ENCODE peak calls at places on chromosomes 5 and 9, in four cellular contexts. T, Z, I and W are unnamed samples.

GRCh38 chr9:79222483-79222882 is 349.3 kb upstream of the TLE4 start:
- DNase-seq in I (no peak), Z (no peak), T (no peak), W (no peak)

GRCh38 chr9:83198336-83198735 is 135.4 kb upstream of the RASEF start:
- DNase-seq in T (no peak), Z (no peak), I (no peak), W (no peak)

GRCh38 chr5:159928122-159928960 is 12.1 kb downstream of the ADRA1B start:
- DNase-seq in T (no peak), Z (no peak), I (no peak), W (peak)

GRCh38 chr9:121262450-121262849 is 5.5 kb upstream of the GSN start:
- DNase-seq in Z (no peak), T (no peak), I (no peak), W (no peak)

GRCh38 chr9:92774274-92774673 is 9.6 kb upstream of the BICD2 start:
- DNase-seq in Z (no peak), T (no peak), I (no peak), W (no peak)

GRCh38 chr9:121564861-121565260 is 65.2 kb upstream of the GGTA1 start:
- DNase-seq in T (no peak), Z (no peak), I (no peak), W (no peak)

GRCh38 chr5:57349214-57349613 is 133.4 kb downstream of the ACTBL2 start:
- DNase-seq in I (no peak), Z (no peak), T (no peak), W (no peak)

GRCh38 chr9:17735859-17736258 is 157.0 kb downstream of the SH3GL2 start:
- DNase-seq in Z (no peak), T (no peak), I (no peak), W (no peak)

GRCh38 chr9:4887556-4887955 is 94.8 kb downstream of the RCL1 start:
- DNase-seq in Z (no peak), I (no peak), T (no peak), W (no peak)

GRCh38 chr9:134560654-134561053 is 80.9 kb upstream of the COL5A1 start:
- DNase-seq in T (no peak), Z (no peak), I (no peak), W (no peak)

GRCh38 chr9:70563437-70564204 is 149.2 kb upstream of the KLF9 start:
- DNase-seq in T (no peak), Z (peak), I (no peak), W (no peak)

GRCh38 chr9:124881138-124881743 is 19.3 kb downstream of the ARPC5L start:
- DNase-seq in T (no peak), I (no peak), Z (no peak), W (no peak)

GRCh38 chr5:77074745-77075144 is 12.3 kb downstream of the ZBED3 start:
- DNase-seq in I (no peak), T (no peak), Z (no peak), W (no peak)

GRCh38 chr5:94010814-94011213 is 269.4 kb upstream of the POU5F2 start:
- DNase-seq in T (no peak), I (no peak), Z (no peak), W (no peak)

GRCh38 chr9:128470560-128470959 is 14.8 kb downstream of the ODF2 start:
- DNase-seq in I (no peak), T (no peak), Z (no peak), W (no peak)

GRCh38 chr9:131976157-131976740 is 103.4 kb downstream of the MED27 start:
- DNase-seq in T (peak), I (no peak), Z (no peak), W (no peak)

GRCh38 chr9:37776328-37776727 is 8.5 kb downstream of the EXOSC3 start:
- DNase-seq in I (no peak), T (no peak), Z (no peak), W (no peak)

GRCh38 chr9:36738318-36738975 is 165.8 kb downstream of the MELK start:
- DNase-seq in I (no peak), T (no peak), Z (no peak), W (peak)

GRCh38 chr5:76641514-76642120 is 18.4 kb upstream of the F2RL2 start:
- DNase-seq in T (peak), Z (peak), I (peak), W (peak)

GRCh38 chr9:26369096-26369495 is 523.5 kb downstream of the CAAP1 start:
- DNase-seq in Z (no peak), I (no peak), T (no peak), W (no peak)

GRCh38 chr5:168683247-168683926 is 104.2 kb upstream of the PANK3 start:
- DNase-seq in T (no peak), Z (no peak), I (peak), W (no peak)

GRCh38 chr5:154519375-154519774 is 41.3 kb upstream of the HAND1 start:
- DNase-seq in I (no peak), Z (no peak), T (no peak), W (no peak)

GRCh38 chr5:174503461-174504265 is 220.7 kb upstream of the MSX2 start:
- DNase-seq in Z (no peak), I (no peak), T (no peak), W (peak)

GRCh38 chr5:146185161-146185560 is 2.7 kb upstream of the LARS1 start:
- DNase-seq in T (no peak), Z (no peak), I (no peak), W (no peak)

GRCh38 chr5:146947181-146947941 is 68.8 kb upstream of the PPP2R2B start:
- DNase-seq in T (no peak), I (peak), Z (no peak), W (peak)

GRCh38 chr5:55568629-55569512 is 34.1 kb upstream of the PLPP1 start:
- DNase-seq in T (no peak), Z (no peak), I (peak), W (no peak)

GRCh38 chr5:58937031-58937681 is 354.3 kb downstream of the RAB3C start:
- DNase-seq in I (peak), Z (no peak), T (no peak), W (no peak)

GRCh38 chr5:57176350-57176857 is 2.5 kb downstream of the GPBP1 start:
- DNase-seq in I (no peak), Z (no peak), T (no peak), W (no peak)

GRCh38 chr9:33273972-33274328 is 9.1 kb downstream of the CHMP5 start:
- DNase-seq in Z (no peak), I (no peak), T (no peak), W (no peak)

GRCh38 chr5:112737472-112738179 is at the start of gene APC:
- DNase-seq in Z (peak), T (peak), I (peak), W (peak)

GRCh38 chr5:112734597-112734996 is 3.1 kb upstream of the APC start:
- DNase-seq in I (no peak), T (no peak), Z (no peak), W (no peak)

GRCh38 chr5:112735702-112736101 is 2.0 kb upstream of the APC start:
- DNase-seq in Z (no peak), I (no peak), T (no peak), W (no peak)

GRCh38 chr5:112738180-112738560 is 485 bp downstream of the APC start:
- DNase-seq in I (peak), Z (no peak), T (no peak), W (no peak)

DNA sequence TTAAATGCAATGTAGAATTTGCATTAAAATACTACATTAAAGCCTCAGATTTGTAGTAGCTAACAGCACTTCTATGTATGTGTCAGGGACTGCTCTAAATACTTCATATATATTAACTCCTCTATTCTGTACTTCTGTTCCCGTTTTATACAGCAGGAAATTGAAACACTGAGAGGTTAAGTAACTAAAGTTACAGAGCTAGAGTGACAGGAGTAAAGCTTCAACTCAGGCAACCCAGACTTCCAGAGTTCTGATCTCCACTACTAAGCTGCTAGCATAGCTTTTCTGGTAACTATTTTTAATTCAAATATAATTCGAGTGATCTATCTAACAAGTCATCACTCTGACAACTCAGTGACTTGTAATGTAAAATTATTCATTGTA is 605 bp upstream of the APC start:
- DNase-seq in T (no peak), I (no peak), Z (no peak), W (no peak)
- H2AFZ ChIP-seq in T (no peak), I (peak), Z (peak), W (no peak)

GRCh38 chr5:40078907-40079575 is 600.7 kb upstream of the PTGER4 start:
- DNase-seq in T (no peak), Z (no peak), I (no peak), W (no peak)

GRCh38 chr5:40082313-40082712 is 597.4 kb upstream of the PTGER4 start:
- DNase-seq in Z (no peak), T (no peak), I (no peak), W (no peak)

GRCh38 chr5:40074801-40075200 is 604.9 kb upstream of the PTGER4 start:
- DNase-seq in T (no peak), I (no peak), Z (no peak), W (no peak)

GRCh38 chr5:40084614-40085013 is 595.1 kb upstream of the PTGER4 start:
- DNase-seq in I (no peak), T (no peak), Z (no peak), W (no peak)

DNA sequence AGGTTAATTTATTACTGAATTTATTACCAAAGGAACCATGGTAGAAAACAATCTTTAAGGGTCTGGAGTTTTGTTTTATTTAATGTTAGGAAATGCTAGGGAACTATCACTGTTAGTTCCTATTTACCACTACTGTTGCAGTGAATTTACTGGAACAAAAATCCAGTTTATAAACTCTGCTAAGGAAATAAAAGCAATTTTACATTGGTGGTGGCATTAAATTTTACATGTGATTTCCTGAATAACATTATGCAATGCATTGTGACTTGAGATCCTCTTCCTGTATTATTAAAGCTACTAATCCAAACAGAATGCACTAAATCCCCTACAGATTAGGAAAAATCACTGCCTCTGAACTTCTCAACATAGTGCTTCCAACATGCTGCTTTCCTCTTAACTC is 599.5 kb upstream of the PTGER4 start:
- DNase-seq in T (no peak), I (no peak), Z (no peak), W (no peak)
- TF ChIP-seq ZBTB33 in T (no peak), I (no peak), Z (no peak), W (no peak)

GRCh38 chr9:136981588-136982231 is 1.1 kb upstream of the LCNL1 start:
- DNase-seq in I (no peak), Z (no peak), T (peak), W (no peak)

GRCh38 chr9:136983167-136983566 is 374 bp downstream of the LCNL1 start:
- DNase-seq in T (no peak), Z (no peak), I (no peak), W (no peak)

GRCh38 chr9:136983611-136984314 is 970 bp downstream of the LCNL1 start:
- DNase-seq in T (no peak), I (no peak), Z (no peak), W (no peak)

GRCh38 chr9:136980669-136981478 is 1.9 kb upstream of the LCNL1 start:
- DNase-seq in T (no peak), I (no peak), Z (no peak), W (no peak)

GRCh38 chr9:136982232-136983051 is at the start of gene LCNL1:
- DNase-seq in T (no peak), Z (no peak), I (no peak), W (no peak)
- TF ChIP-seq ZNF274 in T (no peak), Z (no peak), I (no peak), W (no peak)

GRCh38 chr9:85927077-85927476 is 13.9 kb upstream of the NAA35 start:
- DNase-seq in Z (no peak), I (no peak), T (no peak), W (no peak)

DNA sequence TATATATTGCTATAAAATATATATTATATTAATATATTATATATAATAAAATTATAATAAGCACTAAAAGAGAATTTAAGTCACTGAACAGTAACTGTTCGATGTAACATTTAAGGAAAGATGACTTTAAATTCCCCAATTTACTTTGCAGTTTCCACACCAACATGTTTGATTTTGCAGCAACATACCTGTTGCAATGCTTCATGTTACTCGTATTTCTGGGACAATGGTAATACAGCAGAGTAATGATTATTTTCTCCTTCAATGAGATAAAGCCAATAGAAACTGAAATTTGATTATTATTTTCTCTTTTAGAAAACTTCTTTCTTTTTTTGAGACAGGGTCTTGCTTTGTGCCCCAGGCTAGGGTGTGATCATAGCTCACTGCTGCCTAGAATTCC is 9.5 kb upstream of the NAA35 start:
- DNase-seq in Z (no peak), T (no peak), I (no peak), W (no peak)
- H2AFZ ChIP-seq in Z (no peak), T (no peak), I (no peak), W (no peak)

DNA sequence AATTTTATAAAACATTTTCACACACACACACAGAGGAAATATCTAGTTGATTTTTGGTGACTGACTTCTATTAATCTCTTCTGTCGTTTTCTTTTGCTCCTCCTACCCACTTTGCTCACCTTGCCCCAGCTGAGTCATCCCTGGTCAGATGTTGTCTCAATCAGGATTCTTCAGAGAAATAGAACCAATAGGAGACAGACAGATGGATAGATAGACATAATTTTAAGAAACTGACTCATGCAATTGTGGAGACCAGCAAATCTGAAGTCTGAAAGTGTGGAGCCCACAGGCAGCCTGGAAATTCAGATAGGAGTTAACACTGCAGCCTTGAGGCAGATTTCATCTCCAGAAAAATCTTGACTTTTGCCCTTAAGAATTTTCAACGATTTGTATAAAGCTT is 37.0 kb upstream of the PIK3R1 start:
- DNase-seq in I (no peak), Z (no peak), T (no peak), W (peak)
- TF ChIP-seq ZBTB33 in I (no peak), Z (no peak), T (no peak), W (no peak)

DNA sequence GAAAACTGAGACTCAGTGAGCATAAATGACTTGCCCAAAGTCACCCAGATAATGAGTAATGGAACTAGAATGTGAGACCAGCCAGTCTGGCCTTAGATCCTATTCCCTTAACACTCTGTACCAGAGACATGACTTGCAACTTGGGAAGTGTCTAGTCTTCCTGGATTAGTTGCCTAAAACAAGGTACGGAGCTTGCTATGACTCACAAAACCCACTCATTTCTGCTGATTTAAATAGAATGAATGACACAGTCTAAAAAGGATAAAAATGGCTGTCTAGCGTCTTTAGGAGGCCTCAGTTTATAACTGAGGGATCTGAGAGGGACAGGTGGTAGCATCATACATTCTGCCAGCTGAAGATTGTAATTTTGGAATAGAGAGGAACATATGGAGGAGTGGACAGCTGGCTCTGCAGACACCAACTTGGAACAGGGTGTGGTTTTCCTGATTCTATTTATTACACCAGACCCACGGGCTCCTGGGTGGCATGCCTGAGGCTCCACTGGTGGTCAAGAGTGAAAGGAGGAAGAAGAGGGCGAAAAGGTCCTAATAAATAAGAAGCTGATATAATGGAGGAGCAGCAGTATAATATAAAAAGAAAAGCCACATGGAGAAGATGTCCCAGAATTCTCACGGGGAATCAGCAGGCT is 62.7 kb downstream of the ABLIM3 start:
- DNase-seq in T (no peak), I (no peak), Z (no peak), W (no peak)
- TF ChIP-seq ZNF274 in T (no peak), I (no peak), Z (no peak), W (no peak)

GRCh38 chr9:16100596-16101091 is 547.8 kb downstream of the CCDC171 start:
- DNase-seq in T (no peak), I (no peak), Z (no peak), W (no peak)
- H2AFZ ChIP-seq in T (no peak), I (no peak), Z (no peak), W (no peak)

DNA sequence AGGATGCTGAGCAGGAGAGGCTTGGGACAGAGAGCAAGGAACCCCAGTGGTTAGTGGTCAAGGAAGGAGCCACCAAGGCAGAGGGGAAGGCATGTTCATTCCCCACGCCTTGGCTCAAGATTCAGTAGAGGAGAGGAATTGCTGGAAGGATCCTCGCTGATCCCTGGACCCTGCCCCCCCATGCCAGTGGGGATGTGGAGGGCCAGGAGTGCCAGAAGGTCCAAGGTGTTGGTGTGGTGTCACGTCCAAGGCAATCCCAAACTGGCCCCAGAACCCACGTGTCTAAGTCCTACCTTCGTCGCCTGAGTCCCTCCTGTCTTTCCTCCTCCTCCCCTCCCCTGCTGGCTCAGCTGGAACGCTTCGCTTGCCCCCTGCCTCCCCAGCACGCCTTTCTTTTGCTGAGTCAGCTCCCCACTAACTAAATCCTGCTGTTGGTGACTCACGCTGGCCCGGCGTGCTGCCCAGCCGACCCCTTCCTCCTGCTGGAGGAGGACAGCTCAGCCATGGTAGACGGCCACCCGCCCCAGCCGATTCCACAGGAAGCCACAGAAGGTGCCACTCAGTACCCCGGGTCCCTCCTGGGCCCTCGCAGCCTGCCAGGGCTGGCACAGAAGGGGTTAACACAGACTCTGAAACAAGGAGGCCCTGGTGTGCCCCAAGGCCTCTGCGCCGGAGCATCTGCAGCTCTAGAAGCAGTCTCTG is 37.6 kb upstream of the ORM1 start:
- DNase-seq in I (no peak), T (no peak), Z (no peak), W (no peak)
- TF ChIP-seq ZBTB33 in I (no peak), T (no peak), Z (no peak), W (no peak)